ENCODE peak calls at places on chromosome 5, in five cellular contexts. E is PC-3, J is stomach, V is spleen, A is esophagus squamous epithelium. R is an unnamed sample.

GRCh38 chr5:92371889-92372235 is 988.7 kb upstream of the ARRDC3 start:
- DNase-seq in V (no peak), A (no peak), J (no peak), E (peak), R (no peak)

GRCh38 chr5:95708876-95709275 is 22.3 kb upstream of the RHOBTB3 start:
- DNase-seq in A (no peak), J (no peak), V (no peak), E (no peak), R (no peak)

GRCh38 chr5:72749362-72749997 is 67.0 kb upstream of the TNPO1 start:
- DNase-seq in A (no peak), E (no peak), V (no peak), J (no peak), R (no peak)

GRCh38 chr5:172769598-172770373 is 1.2 kb downstream of the DUSP1 start:
- DNase-seq in A (no peak), V (peak), J (no peak), E (no peak), R (no peak)

GRCh38 chr5:12460493-12461261 is 556.4 kb upstream of the CTNND2 start:
- DNase-seq in A (no peak), V (no peak), E (peak), J (no peak), R (no peak)

GRCh38 chr5:65722575-65723424 is 795 bp downstream of the NLN start:
- DNase-seq in E (peak), J (no peak), A (no peak), V (no peak), R (no peak)

GRCh38 chr5:162786234-162786633 is 651.2 kb upstream of the CCNG1 start:
- DNase-seq in V (no peak), E (peak), J (no peak), A (no peak), R (no peak)

GRCh38 chr5:34806532-34806931 is 32.4 kb upstream of the TTC23L start:
- DNase-seq in E (no peak), J (no peak), V (no peak), A (no peak), R (no peak)

GRCh38 chr5:112119969-112120368 is 299.1 kb downstream of the EPB41L4A start:
- DNase-seq in A (no peak), E (no peak), V (no peak), J (no peak), R (no peak)

GRCh38 chr5:1387876-1388275 is 43.0 kb upstream of the CLPTM1L start:
- DNase-seq in J (no peak), V (no peak), A (no peak), E (no peak), R (no peak)
- TF ChIP-seq CTCF in J (no peak), V (no peak), A (no peak), E (no peak), R (no peak)

DNA sequence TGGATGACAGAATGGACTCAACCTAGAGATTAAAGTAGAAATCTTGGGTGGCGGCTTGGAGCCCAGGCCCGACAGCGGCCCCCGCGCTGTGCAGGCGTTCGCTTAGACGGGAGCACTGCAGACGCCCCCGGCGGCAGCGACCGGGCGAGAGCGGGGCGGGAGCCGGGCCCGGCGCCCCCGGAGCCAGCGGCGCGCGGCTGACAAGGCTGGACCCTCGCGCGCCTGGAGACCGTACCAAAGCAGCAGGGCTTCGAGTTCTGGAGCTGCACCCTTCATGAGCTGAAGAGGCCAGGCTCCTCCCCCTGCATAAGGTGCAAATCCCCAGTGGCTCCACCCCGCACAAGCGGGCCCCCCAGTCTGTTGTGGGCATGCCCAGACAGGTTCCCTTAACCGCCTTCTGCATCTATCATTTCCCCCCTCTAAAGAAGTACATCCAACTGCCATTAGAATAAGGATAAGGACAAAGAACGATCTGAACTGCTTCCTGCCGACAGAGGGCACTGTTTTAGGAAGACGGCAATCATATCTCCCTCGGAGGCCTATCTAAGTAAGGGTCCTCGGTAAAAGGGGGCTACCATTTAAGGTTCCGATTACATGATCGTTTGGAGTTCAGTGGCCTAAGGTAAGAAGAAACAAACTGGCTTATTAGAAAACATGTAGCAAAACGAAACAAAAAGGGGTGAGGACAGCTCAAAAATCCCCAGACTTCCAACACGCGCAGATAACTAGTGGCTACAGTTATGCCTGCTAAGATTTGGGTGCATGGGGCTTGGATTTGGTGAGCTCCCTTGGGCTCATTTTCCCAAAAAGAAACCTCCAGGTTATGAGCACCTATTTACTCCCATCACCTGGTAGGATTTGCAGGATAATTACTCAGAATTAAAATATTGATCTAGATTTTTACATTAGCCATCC is 66.3 kb downstream of the RGMB start:
- DNase-seq in V (peak), A (no peak), E (peak), J (no peak), R (no peak)
- H3K4me3 ChIP-seq in V (peak), A (peak), E (no peak), J (peak), R (no peak)

GRCh38 chr5:31663519-31663918 is 24.6 kb downstream of the PDZD2 start:
- DNase-seq in E (peak), A (no peak), V (no peak), J (no peak), R (no peak)

GRCh38 chr5:31661257-31661656 is 22.3 kb downstream of the PDZD2 start:
- DNase-seq in J (no peak), E (peak), A (no peak), V (no peak), R (no peak)

GRCh38 chr5:31664566-31664965 is 25.6 kb downstream of the PDZD2 start:
- DNase-seq in E (peak), A (no peak), J (no peak), V (no peak), R (peak)
- TF ChIP-seq CTCF in E (peak), A (no peak), J (no peak), V (no peak), R (peak)

GRCh38 chr5:176387384-176387925 is 943 bp downstream of the NOP16 start:
- DNase-seq in A (no peak), E (no peak), J (no peak), V (peak), R (no peak)

GRCh38 chr5:176388003-176388340 is 426 bp downstream of the NOP16 start:
- DNase-seq in E (peak), J (no peak), V (no peak), A (no peak), R (no peak)

GRCh38 chr5:176388341-176389113 is at the start of the genes HIGD2A and NOP16:
- DNase-seq in A (peak), E (peak), V (peak), J (peak), R (peak)

GRCh38 chr5:176384991-176385390 is 3.4 kb downstream of the NOP16 start:
- DNase-seq in E (no peak), J (no peak), V (peak), A (no peak), R (no peak)

GRCh38 chr5:176386491-176386890 is 1.9 kb downstream of the NOP16 start:
- DNase-seq in J (no peak), E (no peak), V (no peak), A (no peak), R (no peak)
- H3K4me3 ChIP-seq in J (no peak), E (peak), V (no peak), A (no peak), R (peak)

GRCh38 chr5:140560227-140560626 is 3.0 kb upstream of the SRA1 start:
- DNase-seq in A (no peak), E (no peak), V (no peak), J (no peak), R (no peak)
- TF ChIP-seq CTCF in A (no peak), E (peak), V (no peak), J (no peak), R (no peak)

GRCh38 chr5:170863646-170864045 is 1.8 kb downstream of the RANBP17 start:
- DNase-seq in V (no peak), J (no peak), A (no peak), E (no peak), R (no peak)
- H3K4me3 ChIP-seq in V (no peak), J (no peak), A (no peak), E (no peak), R (no peak)

DNA sequence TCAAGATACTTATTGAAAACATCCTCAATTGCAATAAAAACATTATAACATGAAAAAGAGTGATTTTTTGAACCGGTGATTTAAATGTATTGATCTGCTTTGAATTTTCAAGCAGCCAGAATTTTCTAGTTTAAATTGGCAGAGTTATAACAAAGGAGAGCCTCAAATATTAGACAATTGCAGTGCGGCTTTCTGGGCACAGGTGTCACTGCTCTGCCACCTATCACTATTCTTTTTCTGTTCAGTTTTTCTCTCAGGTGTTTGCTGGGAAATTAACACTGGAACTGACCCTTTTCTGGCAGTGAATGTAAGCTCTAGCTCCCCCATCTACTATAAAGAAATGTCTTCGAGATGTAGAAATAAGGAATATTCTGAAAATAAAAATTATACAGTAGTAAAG is 23.0 kb downstream of the ZBED3 start:
- DNase-seq in E (no peak), J (no peak), A (no peak), V (no peak), R (no peak)
- TF ChIP-seq CTCF in E (peak), J (peak), A (no peak), V (no peak), R (no peak)

GRCh38 chr5:154830219-154830595 is 20.2 kb downstream of the FAXDC2 start:
- DNase-seq in V (no peak), J (no peak), E (no peak), A (no peak), R (no peak)
- H3K4me3 ChIP-seq in V (no peak), J (no peak), E (no peak), A (no peak), R (no peak)